ENCODE peak calls at places on chromosomes 12 and 14, in eight cellular contexts. Y is transverse colon, J is astrocyte, G is tibial artery, W is nephron progenitor cell, A is ascending aorta, N is A549, F is dorsolateral prefrontal cortex. V is an unnamed sample.
A peak's percentile ranks its signal among the peaks of the same experiment; 100 is the strongest.

GRCh38 chr12:65937806-65938205 is 113.5 kb downstream of the HMGA2 start:
- DNase-seq in N (no peak), J (no peak), A (no peak), W (no peak), F (no peak), Y (no peak), G (no peak), V (no peak)

GRCh38 chr12:81712536-81712935 is 46.6 kb downstream of the PPFIA2 start:
- DNase-seq in A (no peak), F (no peak), W (no peak), G (no peak), J (peak; percentile 1), Y (no peak), N (no peak), V (no peak)

GRCh38 chr12:53806689-53807088 is 54.9 kb upstream of the CISTR start:
- DNase-seq in J (peak; percentile 22), A (no peak), W (no peak), G (no peak), Y (no peak), N (no peak), F (no peak), V (no peak)

GRCh38 chr14:94612580-94613554 is 676 bp downstream of the SERPINA3 start:
- DNase-seq in Y (no peak), G (peak; percentile 31), W (no peak), F (peak; percentile 31), A (no peak), J (peak; percentile 44), N (no peak), V (peak; percentile 29)

GRCh38 chr14:86515195-86515594 is 985.3 kb downstream of the FLRT2 start:
- DNase-seq in J (no peak), G (no peak), A (no peak), W (no peak), Y (no peak), N (no peak), F (no peak), V (peak; percentile 4)

GRCh38 chr14:62189698-62190097 is 427.5 kb downstream of the SNAPC1 start:
- DNase-seq in F (no peak), Y (no peak), J (peak; percentile 73), G (no peak), N (no peak), W (no peak), A (no peak), V (no peak)

GRCh38 chr12:80374615-80375014 is 69.4 kb upstream of the PTPRQ start:
- DNase-seq in J (no peak), W (no peak), Y (no peak), G (no peak), A (no peak), F (no peak), N (no peak), V (no peak)

GRCh38 chr14:96662116-96662901 is 134.9 kb upstream of the VRK1 start:
- DNase-seq in Y (no peak), N (no peak), F (no peak), J (peak; percentile 7), W (no peak), A (no peak), G (no peak), V (no peak)

GRCh38 chr14:91415794-91416743 is 1.6 kb downstream of the CCDC88C start:
- DNase-seq in N (no peak), W (no peak), J (no peak), Y (peak; percentile 67), F (peak; percentile 12), G (no peak), A (no peak), V (no peak)

GRCh38 chr14:91418387-91419043 is 895 bp upstream of the CCDC88C start:
- DNase-seq in W (peak; percentile 87), F (peak; percentile 77), A (no peak), J (no peak), G (peak; percentile 47), N (peak; percentile 52), Y (peak; percentile 81), V (peak; percentile 76)

GRCh38 chr14:91416744-91417133 is 881 bp downstream of the CCDC88C start:
- DNase-seq in F (peak; percentile 37), G (no peak), A (no peak), N (no peak), J (no peak), Y (peak; percentile 52), W (no peak), V (peak; percentile 25)

GRCh38 chr14:91417983-91418386 is 365 bp upstream of the CCDC88C start:
- DNase-seq in N (peak; percentile 41), W (peak; percentile 64), G (no peak), J (no peak), Y (peak; percentile 58), F (peak; percentile 65), A (no peak), V (peak; percentile 68)

DNA sequence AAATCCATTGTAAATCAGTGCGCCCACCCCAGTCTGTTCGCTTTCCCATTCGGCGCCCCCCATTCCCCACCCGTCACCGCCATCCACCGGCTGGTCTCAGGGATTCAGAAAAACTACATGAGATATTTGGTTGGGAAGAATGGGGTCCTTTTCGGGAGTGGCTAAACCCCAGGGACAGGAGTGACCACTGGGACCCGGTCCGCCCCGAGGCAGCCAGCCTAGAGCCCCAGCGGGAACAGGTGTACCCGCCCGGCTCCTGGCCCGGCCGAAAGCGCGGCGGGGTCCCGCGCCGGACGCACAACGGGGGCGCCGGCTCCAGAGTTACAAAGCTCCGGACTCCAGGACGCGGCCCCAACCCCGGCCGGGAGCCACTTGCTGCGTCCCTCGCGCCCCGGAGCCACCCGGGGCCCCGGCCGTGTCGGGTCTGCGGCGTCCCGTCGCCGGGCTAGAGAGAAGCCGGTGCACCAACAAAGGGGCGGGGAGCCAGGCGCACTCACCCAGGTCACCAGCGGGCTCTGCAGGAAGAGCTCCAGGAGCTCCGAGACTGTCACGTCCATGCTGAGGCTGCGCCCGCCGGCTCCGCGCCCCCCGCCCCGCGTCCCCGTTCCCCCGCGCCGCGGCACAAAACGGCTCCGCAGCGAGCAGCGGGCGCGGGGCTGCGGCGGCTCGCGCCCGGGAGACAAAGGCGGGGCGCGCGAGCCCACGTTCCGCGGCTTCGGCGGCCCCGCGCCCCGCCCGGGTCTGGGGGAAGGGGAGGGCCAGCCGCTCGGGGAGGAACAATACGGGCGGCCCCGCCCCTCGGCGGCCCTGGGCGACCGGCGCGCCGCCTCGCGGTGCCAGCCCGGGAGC is at the start of gene CCDC88C:
- DNase-seq in Y (peak; percentile 82), J (no peak), N (peak; percentile 66), G (peak; percentile 31), W (peak; percentile 79), A (no peak), F (peak; percentile 53), V (peak; percentile 83)
- TF ChIP-seq CTCF in Y (no peak), J (no peak), N (no peak), G (no peak), W (no peak), A (no peak), F (peak; percentile 20), V (no peak)

GRCh38 chr12:115999582-115999981 is 277.9 kb downstream of the MED13L start:
- DNase-seq in A (no peak), G (no peak), J (no peak), W (no peak), N (no peak), Y (no peak), F (no peak), V (no peak)

GRCh38 chr12:116000252-116000651 is 277.2 kb downstream of the MED13L start:
- DNase-seq in G (no peak), A (no peak), J (no peak), Y (no peak), F (no peak), W (no peak), N (no peak), V (no peak)

GRCh38 chr12:116002890-116003536 is 274.5 kb downstream of the MED13L start:
- DNase-seq in J (no peak), W (no peak), G (peak; percentile 46), N (no peak), A (no peak), F (no peak), Y (no peak), V (no peak)

GRCh38 chr12:115998119-115998633 is 279.3 kb downstream of the MED13L start:
- DNase-seq in N (peak; percentile 45), Y (peak; percentile 14), F (no peak), J (peak; percentile 29), W (peak; percentile 20), G (no peak), A (no peak), V (peak; percentile 22)

GRCh38 chr12:115998789-115999478 is 278.6 kb downstream of the MED13L start:
- DNase-seq in F (no peak), W (no peak), A (no peak), Y (no peak), G (no peak), N (no peak), J (peak; percentile 3), V (no peak)
- TF ChIP-seq CTCF in F (no peak), W (no peak), A (no peak), Y (no peak), G (no peak), N (no peak), J (no peak), V (no peak)

GRCh38 chr14:38623661-38624060 is 367.8 kb upstream of the CLEC14A start:
- DNase-seq in W (no peak), A (no peak), Y (no peak), F (no peak), N (no peak), G (no peak), J (no peak), V (no peak)

GRCh38 chr14:38616959-38617358 is 361.1 kb upstream of the CLEC14A start:
- DNase-seq in G (no peak), A (no peak), W (no peak), J (no peak), Y (no peak), F (peak; percentile 54), N (no peak), V (no peak)

DNA sequence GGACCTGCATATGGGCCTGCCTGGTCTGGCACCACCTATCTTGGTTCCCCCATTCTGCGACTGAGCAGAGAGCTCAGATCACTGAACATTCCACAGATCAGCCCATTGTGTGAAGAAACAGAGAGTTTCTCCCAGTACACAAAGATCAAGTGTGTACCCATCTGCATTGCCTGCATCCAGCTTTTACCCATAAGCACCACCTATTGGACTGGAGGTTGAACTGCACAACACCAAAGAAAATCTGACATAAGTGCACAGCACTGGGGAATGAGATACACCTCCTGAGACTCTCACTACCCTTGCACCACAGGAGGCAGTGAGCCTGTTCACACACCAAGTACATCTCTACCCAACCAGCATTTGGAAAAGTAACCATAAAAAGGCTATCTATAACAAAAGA is 362.6 kb upstream of the CLEC14A start:
- DNase-seq in Y (no peak), A (no peak), F (no peak), N (no peak), J (no peak), G (no peak), W (no peak), V (no peak)
- TF ChIP-seq CTCF in Y (no peak), A (no peak), F (no peak), N (no peak), J (no peak), G (no peak), W (no peak), V (no peak)

DNA sequence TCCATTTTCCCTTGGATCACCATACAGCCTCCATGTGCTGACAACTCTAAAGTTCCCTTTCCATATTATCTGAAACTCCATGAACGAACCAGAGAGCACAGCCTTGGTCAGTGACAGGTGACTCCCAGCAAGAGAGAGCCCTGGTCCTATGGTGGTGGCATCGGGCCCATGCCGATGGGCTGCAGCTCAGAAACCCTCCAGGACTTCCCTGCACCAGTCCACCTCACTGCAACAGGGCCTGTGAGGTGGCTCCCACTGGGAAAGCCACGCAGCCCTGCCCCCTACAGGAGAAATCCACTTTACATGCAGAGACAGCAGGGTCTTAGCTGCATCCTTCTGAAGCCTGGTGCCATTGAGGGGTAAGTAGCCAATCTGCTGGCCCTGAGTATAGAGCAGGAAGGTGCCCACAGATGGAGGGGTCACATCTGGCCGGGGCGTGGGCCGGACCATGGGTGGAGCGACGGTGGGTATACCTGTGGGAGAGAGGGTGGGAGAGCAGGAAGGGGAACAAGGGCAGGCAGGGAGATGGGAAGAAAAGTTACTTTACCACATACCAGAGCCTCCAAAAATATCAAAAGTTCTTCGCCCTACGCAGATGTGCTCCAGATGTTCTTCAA is 24.7 kb downstream of the RTRAF start:
- DNase-seq in Y (no peak), N (peak; percentile 8), J (no peak), F (no peak), G (no peak), A (no peak), W (peak; percentile 14), V (peak; percentile 10)
- TF ChIP-seq CTCF in Y (no peak), N (no peak), J (peak; percentile 14), F (no peak), G (no peak), A (no peak), W (no peak), V (no peak)